ENCODE peak calls at places on chromosomes 16 and 17, in seven cellular contexts. O, L, S, T, Z, E and R are unnamed samples.

GRCh38 chr16:66639091-66639885 is 34.8 kb downstream of the CMTM3 start:
- DNase-seq in O (no peak), L (no peak), S (no peak), T (no peak), Z (no peak), E (no peak), R (no peak)

GRCh38 chr17:2592974-2593845 is at the start of gene PAFAH1B1:
- DNase-seq in O (peak; percentile 94), L (peak; percentile 91), S (peak; percentile 97), T (peak; percentile 91), Z (peak; percentile 99), E (peak; percentile 96), R (peak; percentile 93)

GRCh38 chr17:12768267-12768666 is 21.0 kb upstream of the ARHGAP44 start:
- DNase-seq in O (no peak), L (no peak), S (no peak), T (no peak), Z (no peak), E (no peak), R (no peak)

GRCh38 chr16:74724820-74725549 is 24.3 kb upstream of the MLKL start:
- DNase-seq in O (no peak), L (no peak), S (no peak), T (no peak), Z (no peak), E (no peak), R (no peak)

GRCh38 chr16:3022697-3023414 is 886 bp downstream of the HCFC1R1 start:
- DNase-seq in O (peak; percentile 75), L (no peak), S (no peak), T (peak; percentile 40), Z (peak; percentile 78), E (no peak), R (peak; percentile 89)

GRCh38 chr17:40075216-40076100 is 12.7 kb downstream of the THRA start:
- DNase-seq in O (peak; percentile 92), L (peak; percentile 78), S (peak; percentile 86), T (peak; percentile 69), Z (peak; percentile 86), E (peak; percentile 76), R (peak; percentile 97)

GRCh38 chr17:30021708-30022317 is 80.4 kb downstream of the EFCAB5 start:
- DNase-seq in O (no peak), L (peak; percentile 34), S (peak; percentile 66), T (peak; percentile 67), Z (no peak), E (peak; percentile 35), R (no peak)

GRCh38 chr16:85649978-85650863 is 37.1 kb downstream of the GSE1 start:
- DNase-seq in O (no peak), L (no peak), S (peak; percentile 80), T (no peak), Z (no peak), E (no peak), R (no peak)

GRCh38 chr16:75676909-75677308 is at the start of gene CPHXL2:
- DNase-seq in O (no peak), L (no peak), S (no peak), T (no peak), Z (no peak), E (no peak), R (no peak)

GRCh38 chr17:28372203-28372944 is 880 bp downstream of the SARM1 start:
- DNase-seq in O (no peak), L (no peak), S (peak; percentile 62), T (peak; percentile 41), Z (peak; percentile 79), E (no peak), R (no peak)
- H3K27ac ChIP-seq in O (peak overlapping the region; percentile 81), L (peak overlapping the region; percentile 30), S (no peak overlapping the region), T (peak overlapping the region; percentile 30), Z (peak overlapping the region; percentile 79), E (peak overlapping the region; percentile 69), R (peak overlapping the region; percentile 41)

GRCh38 chr16:56279914-56280313 is 88.6 kb downstream of the GNAO1 start:
- DNase-seq in O (no peak), L (no peak), S (no peak), T (no peak), Z (no peak), E (no peak), R (no peak)

GRCh38 chr16:56279132-56279531 is 87.8 kb downstream of the GNAO1 start:
- DNase-seq in O (no peak), L (no peak), S (no peak), T (no peak), Z (peak; percentile 83), E (peak; percentile 39), R (no peak)

GRCh38 chr16:56281256-56281805 is 90.0 kb downstream of the GNAO1 start:
- DNase-seq in O (no peak), L (no peak), S (peak; percentile 95), T (no peak), Z (no peak), E (no peak), R (no peak)

GRCh38 chr16:56284521-56284920 is 93.2 kb downstream of the GNAO1 start:
- DNase-seq in O (no peak), L (no peak), S (no peak), T (no peak), Z (no peak), E (no peak), R (no peak)

GRCh38 chr16:56282455-56282854 is 91.2 kb downstream of the GNAO1 start:
- DNase-seq in O (no peak), L (no peak), S (no peak), T (peak; percentile 44), Z (no peak), E (no peak), R (no peak)
- H3K4me3 ChIP-seq in O (no peak overlapping the region), L (no peak overlapping the region), S (no peak overlapping the region), T (no peak overlapping the region), Z (no peak overlapping the region), E (no peak overlapping the region), R (no peak overlapping the region)

DNA sequence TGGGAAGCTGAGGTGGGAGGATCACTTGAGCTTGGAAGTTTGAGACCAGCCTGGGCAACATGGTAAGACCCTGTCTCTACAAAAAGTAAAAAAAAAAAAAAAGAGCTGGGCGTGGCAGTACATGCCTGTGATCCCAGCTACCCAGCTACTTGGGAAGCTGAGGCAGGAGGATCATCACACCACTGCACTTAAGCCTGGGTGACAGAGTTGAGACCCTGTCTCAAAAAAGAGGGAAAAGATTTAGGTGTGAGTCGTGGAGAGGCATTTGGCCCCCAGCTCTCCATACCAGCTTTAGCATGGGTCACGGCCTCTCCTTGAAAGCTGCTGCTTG is 19.1 kb downstream of the ST6GALNAC2 start:
- DNase-seq in O (no peak), L (no peak), S (no peak), T (no peak), Z (no peak), E (no peak), R (no peak)
- H3K27ac ChIP-seq in O (no peak overlapping the region), L (no peak overlapping the region), S (no peak overlapping the region), T (peak overlapping the region; percentile 38), Z (peak overlapping the region; percentile 75), E (no peak overlapping the region), R (no peak overlapping the region)

GRCh38 chr16:8865145-8865882 is 3.5 kb downstream of the CARHSP1 start:
- DNase-seq in O (no peak), L (no peak), S (no peak), T (no peak), Z (no peak), E (no peak), R (no peak)

GRCh38 chr16:8867483-8868271 is 1.1 kb downstream of the CARHSP1 start:
- DNase-seq in O (peak; percentile 64), L (peak; percentile 58), S (peak; percentile 62), T (peak; percentile 57), Z (peak; percentile 88), E (peak; percentile 32), R (no peak)

GRCh38 chr16:8864480-8864879 is 4.3 kb downstream of the CARHSP1 start:
- DNase-seq in O (no peak), L (no peak), S (no peak), T (no peak), Z (no peak), E (no peak), R (no peak)

GRCh38 chr16:8866884-8867482 is 1.8 kb downstream of the CARHSP1 start:
- DNase-seq in O (no peak), L (no peak), S (peak; percentile 50), T (no peak), Z (peak; percentile 86), E (no peak), R (no peak)

DNA sequence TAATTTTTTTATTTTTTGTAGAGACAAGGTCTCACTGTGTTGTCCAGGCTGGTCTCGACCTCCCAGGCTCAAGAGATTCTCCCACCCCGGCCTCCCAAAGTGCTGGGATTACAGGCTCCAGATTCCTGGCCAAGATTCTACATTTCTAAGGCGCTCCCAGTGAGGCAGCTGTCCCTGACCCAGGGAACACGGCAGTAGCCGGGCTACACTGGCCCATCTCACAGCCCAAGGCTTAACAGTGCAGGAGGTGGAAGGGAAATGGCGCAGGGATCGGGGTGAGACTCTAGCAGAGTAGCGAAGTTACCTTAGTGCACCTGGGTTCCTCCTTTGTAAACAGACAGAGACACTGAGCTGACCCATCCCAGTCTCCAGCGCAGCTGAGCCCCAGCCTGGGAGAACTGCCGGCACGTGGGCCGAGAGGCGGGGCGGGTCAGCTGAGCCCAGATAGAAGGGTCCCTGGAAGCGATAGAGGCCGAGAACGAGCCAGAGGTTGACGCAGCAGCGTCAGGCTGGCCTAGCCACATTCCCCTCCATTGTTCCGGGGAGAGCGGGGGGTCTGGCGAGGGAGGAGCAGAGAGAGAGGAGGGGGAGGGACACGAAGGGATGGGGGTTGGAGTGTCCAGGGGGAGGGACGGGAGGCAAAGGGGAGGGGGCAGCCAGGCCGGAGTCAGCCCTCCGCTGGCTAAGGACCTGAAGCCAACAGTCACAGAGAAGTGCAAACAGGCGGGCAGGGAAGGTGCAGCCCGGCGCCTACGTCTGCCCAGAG is 2.5 kb downstream of the CARHSP1 start:
- DNase-seq in O (peak; percentile 77), L (peak; percentile 84), S (peak; percentile 96), T (no peak), Z (no peak), E (no peak), R (no peak)
- H3K4me3 ChIP-seq in O (peak overlapping the region; percentile 75), L (peak overlapping the region; percentile 80), S (peak overlapping the region; percentile 96), T (peak overlapping the region; percentile 92), Z (peak overlapping the region; percentile 56), E (no peak overlapping the region), R (peak overlapping the region; percentile 81)

GRCh38 chr17:37106049-37106448 is 157.3 kb downstream of the AATF start:
- DNase-seq in O (no peak), L (no peak), S (no peak), T (no peak), Z (no peak), E (no peak), R (no peak)

GRCh38 chr17:37110816-37111215 is 162.1 kb downstream of the AATF start:
- DNase-seq in O (no peak), L (no peak), S (peak; percentile 41), T (no peak), Z (no peak), E (no peak), R (no peak)

GRCh38 chr17:37110012-37110701 is 161.4 kb downstream of the AATF start:
- DNase-seq in O (no peak), L (no peak), S (peak; percentile 29), T (no peak), Z (no peak), E (no peak), R (no peak)

GRCh38 chr17:37107406-37108083 is 158.8 kb downstream of the AATF start:
- DNase-seq in O (peak; percentile 76), L (peak; percentile 81), S (no peak), T (no peak), Z (no peak), E (no peak), R (no peak)

GRCh38 chr17:37111329-37111728 is 162.6 kb downstream of the AATF start:
- DNase-seq in O (no peak), L (no peak), S (no peak), T (no peak), Z (no peak), E (no peak), R (no peak)
- H3K27ac ChIP-seq in O (no peak overlapping the region), L (no peak overlapping the region), S (peak overlapping the region; percentile 82), T (no peak overlapping the region), Z (no peak overlapping the region), E (no peak overlapping the region), R (no peak overlapping the region)